ENCODE peak calls at places on chromosomes 7 and 10, in four cellular contexts. F is stomach, Z is GM12892, X is endothelial cell of umbilical vein. E is an unnamed sample.

GRCh38 chr7:149845257-149845980 is 7.2 kb downstream of the ZNF862 start:
- DNase-seq in F (no peak), Z (no peak), X (no peak), E (no peak)

GRCh38 chr10:115662424-115662823 is 569.3 kb downstream of the ATRNL1 start:
- DNase-seq in X (no peak), Z (no peak), F (no peak), E (no peak)

GRCh38 chr7:76265299-76265698 is 37.2 kb upstream of the HSPB1 start:
- DNase-seq in X (no peak), F (no peak), Z (no peak), E (no peak)

GRCh38 chr7:37815969-37816371 is 32.4 kb upstream of the NME8 start:
- DNase-seq in X (no peak), Z (no peak), F (no peak), E (no peak)

GRCh38 chr7:125098377-125098970 is 168.8 kb upstream of the POT1 start:
- DNase-seq in Z (no peak), F (no peak), X (no peak), E (no peak)

GRCh38 chr10:127145173-127145572 is 51.2 kb downstream of the INSYN2A start:
- DNase-seq in X (peak), Z (no peak), F (no peak), E (no peak)

GRCh38 chr10:21364196-21365114 is 161.0 kb downstream of the SKIDA1 start:
- DNase-seq in Z (no peak), F (no peak), X (peak), E (no peak)

GRCh38 chr7:79272066-79272669 is 181.3 kb downstream of the MAGI2 start:
- DNase-seq in X (peak), F (no peak), Z (no peak), E (peak)

GRCh38 chr7:55571534-55572377 is 546 bp downstream of the VOPP1 start:
- DNase-seq in Z (no peak), X (peak), F (peak), E (peak)

GRCh38 chr7:144256112-144256511 is 8.5 kb downstream of the OR2A7 start:
- DNase-seq in F (no peak), Z (no peak), X (peak), E (no peak)

GRCh38 chr7:44845476-44845875 is 2.4 kb downstream of the H2AZ2 start:
- DNase-seq in Z (no peak), X (no peak), F (no peak), E (no peak)

GRCh38 chr10:126673565-126673964 is 3.1 kb upstream of the C10orf90 start:
- DNase-seq in X (no peak), Z (no peak), F (no peak), E (no peak)

GRCh38 chr7:46153951-46154787 is 233.1 kb upstream of the IGFBP3 start:
- DNase-seq in Z (no peak), F (no peak), X (no peak), E (no peak)

GRCh38 chr10:113558336-113558735 is 5.5 kb downstream of the HABP2 start:
- DNase-seq in Z (no peak), F (no peak), X (peak), E (no peak)

GRCh38 chr7:87702326-87702725 is 74.1 kb downstream of the RUNDC3B start:
- DNase-seq in F (no peak), X (no peak), Z (no peak), E (no peak)

GRCh38 chr7:22499044-22499443 is 944 bp downstream of the STEAP1B start:
- DNase-seq in Z (no peak), X (no peak), F (no peak), E (no peak)

GRCh38 chr7:110889363-110889762 is 201.6 kb upstream of the LRRN3 start:
- DNase-seq in X (no peak), Z (no peak), F (no peak), E (no peak)

GRCh38 chr7:32915041-32915536 is 23.5 kb upstream of the KBTBD2 start:
- DNase-seq in Z (no peak), X (no peak), F (no peak), E (no peak)

GRCh38 chr10:62264702-62265436 is 3.8 kb downstream of the RTKN2 start:
- DNase-seq in X (peak), Z (no peak), F (no peak), E (peak)

GRCh38 chr10:113177163-113177935 is 227.3 kb downstream of the TCF7L2 start:
- DNase-seq in X (no peak), Z (no peak), F (no peak), E (no peak)

GRCh38 chr10:116101616-116102015 is 171.4 kb downstream of the GFRA1 start:
- DNase-seq in Z (no peak), F (no peak), X (no peak), E (no peak)

GRCh38 chr7:46576950-46577349 is 655.9 kb upstream of the IGFBP3 start:
- DNase-seq in Z (no peak), X (peak), F (no peak), E (no peak)

GRCh38 chr7:47449810-47450586 is 131.9 kb downstream of the TNS3 start:
- DNase-seq in Z (no peak), X (no peak), F (no peak), E (no peak)

GRCh38 chr10:77582710-77583115 is 54.9 kb downstream of the KCNMA1 start:
- DNase-seq in X (no peak), Z (no peak), F (peak), E (peak)
- TF ChIP-seq POLR2A in X (no peak), Z (no peak), F (no peak), E (no peak)

GRCh38 chr7:151632750-151633515 is 113.2 kb upstream of the RHEB start:
- DNase-seq in Z (peak), X (peak), F (peak), E (peak)
- TF ChIP-seq POLR2A in Z (peak), X (no peak), F (no peak), E (no peak)

GRCh38 chr10:99788598-99789259 is 6.3 kb downstream of the ABCC2 start:
- DNase-seq in F (no peak), Z (no peak), X (no peak), E (no peak)
- TF ChIP-seq POLR2A in F (no peak), Z (no peak), X (no peak), E (no peak)

GRCh38 chr10:5023126-5023701 is 19.6 kb upstream of the AKR1C2 start:
- DNase-seq in Z (no peak), F (no peak), X (no peak), E (no peak)
- TF ChIP-seq POLR2A in Z (no peak), F (no peak), X (no peak), E (no peak)

GRCh38 chr7:141133646-141134045 is 59.8 kb downstream of the TMEM178B start:
- DNase-seq in Z (no peak), X (no peak), F (no peak), E (no peak)

GRCh38 chr7:141128506-141128905 is 54.6 kb downstream of the TMEM178B start:
- DNase-seq in X (no peak), F (no peak), Z (no peak), E (no peak)

GRCh38 chr7:141126107-141126506 is 52.2 kb downstream of the TMEM178B start:
- DNase-seq in X (no peak), Z (no peak), F (no peak), E (no peak)

GRCh38 chr7:141132671-141133070 is 58.8 kb downstream of the TMEM178B start:
- DNase-seq in X (no peak), F (no peak), Z (no peak), E (no peak)

DNA sequence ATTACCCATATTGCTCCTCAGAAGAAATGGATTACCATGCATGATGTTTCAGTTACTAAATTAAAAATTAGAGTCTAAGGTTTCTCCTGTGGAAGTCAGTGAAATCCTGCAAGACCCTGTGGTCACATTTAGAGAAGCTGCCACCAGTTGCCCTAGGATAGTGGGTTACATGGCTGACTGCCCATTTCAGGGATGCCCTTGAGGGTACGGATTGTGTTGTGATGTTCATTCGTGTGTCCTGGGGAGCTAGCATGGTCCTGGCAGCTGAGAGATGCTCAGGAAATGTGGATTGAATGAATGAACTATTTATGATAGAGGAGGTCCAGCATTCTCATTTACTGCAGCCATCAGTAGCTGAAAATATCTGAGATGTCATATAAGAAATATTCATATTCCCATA is 55.1 kb downstream of the TMEM178B start:
- DNase-seq in F (no peak), Z (no peak), X (no peak), E (no peak)
- TF ChIP-seq POLR2A in F (no peak), Z (no peak), X (no peak), E (no peak)

GRCh38 chr7:98038731-98039130 is 48.7 kb upstream of the OCM2 start:
- DNase-seq in Z (no peak), F (no peak), X (no peak), E (no peak)
- TF ChIP-seq POLR2A in Z (no peak), F (no peak), X (no peak), E (no peak)

E was measured in erythroblast.